ENCODE peak calls at places on chromosomes 6 and 20, in five cellular contexts. One of them, this sample, is unnamed.

GRCh38 chr6:157070403-157071107 is 252.8 kb downstream of the TMEM242 start:
- DNase-seq in MM.1S: no peak
- DNase-seq in astrocyte: peak; percentile 55
- DNase-seq in ovary: no peak
- DNase-seq in tibial artery: no peak
- DNase-seq in this sample: no peak

GRCh38 chr20:52305029-52305645 is 113.6 kb upstream of the ZFP64 start:
- DNase-seq in MM.1S: no peak
- DNase-seq in astrocyte: no peak
- DNase-seq in ovary: no peak
- DNase-seq in tibial artery: no peak
- DNase-seq in this sample: no peak

GRCh38 chr6:126103993-126104392 is 117.7 kb downstream of the TRMT11 start:
- DNase-seq in MM.1S: no peak
- DNase-seq in astrocyte: no peak
- DNase-seq in ovary: no peak
- DNase-seq in tibial artery: no peak
- DNase-seq in this sample: no peak

GRCh38 chr6:27178001-27178730 is 69.3 kb upstream of the PRSS16 start:
- DNase-seq in MM.1S: peak; percentile 51
- DNase-seq in astrocyte: peak; percentile 93
- DNase-seq in ovary: peak; percentile 55
- DNase-seq in tibial artery: peak; percentile 48
- DNase-seq in this sample: no peak

GRCh38 chr6:34414999-34415858 is 10.6 kb downstream of the RPS10 start:
- DNase-seq in MM.1S: peak; percentile 36
- DNase-seq in astrocyte: peak; percentile 62
- DNase-seq in ovary: peak; percentile 73
- DNase-seq in tibial artery: peak; percentile 75
- DNase-seq in this sample: no peak

GRCh38 chr6:130672153-130672552 is 155.1 kb upstream of the SMLR1 start:
- DNase-seq in MM.1S: no peak
- DNase-seq in astrocyte: no peak
- DNase-seq in ovary: no peak
- DNase-seq in tibial artery: no peak
- DNase-seq in this sample: no peak

GRCh38 chr20:63734946-63735858 is 1.3 kb upstream of the LIME1 start:
- DNase-seq in MM.1S: no peak
- DNase-seq in astrocyte: no peak
- DNase-seq in ovary: no peak
- DNase-seq in tibial artery: no peak
- DNase-seq in this sample: peak; percentile 81

GRCh38 chr20:347640-348484 is 951 bp downstream of the NRSN2 start:
- DNase-seq in MM.1S: peak; percentile 86
- DNase-seq in astrocyte: peak; percentile 84
- DNase-seq in ovary: peak; percentile 97
- DNase-seq in tibial artery: peak; percentile 87
- DNase-seq in this sample: peak; percentile 94

GRCh38 chr20:38842558-38842981 is 37.1 kb downstream of the PPP1R16B start:
- DNase-seq in MM.1S: peak; percentile 96
- DNase-seq in astrocyte: no peak
- DNase-seq in ovary: no peak
- DNase-seq in tibial artery: no peak
- DNase-seq in this sample: no peak

GRCh38 chr6:40582892-40583291 is 4.3 kb downstream of the LRFN2 start:
- DNase-seq in MM.1S: no peak
- DNase-seq in astrocyte: no peak
- DNase-seq in ovary: no peak
- DNase-seq in tibial artery: no peak
- DNase-seq in this sample: no peak

GRCh38 chr6:136123464-136123863 is 126.6 kb downstream of the MTFR2 start:
- DNase-seq in MM.1S: no peak
- DNase-seq in astrocyte: peak; percentile 56
- DNase-seq in ovary: no peak
- DNase-seq in tibial artery: no peak
- DNase-seq in this sample: no peak

GRCh38 chr20:38034961-38035360 is 1.4 kb downstream of the RPRD1B start:
- DNase-seq in MM.1S: no peak
- DNase-seq in astrocyte: peak; percentile 5
- DNase-seq in ovary: no peak
- DNase-seq in tibial artery: no peak
- DNase-seq in this sample: no peak

GRCh38 chr20:4084096-4084495 is 68.7 kb upstream of the RNF24 start:
- DNase-seq in MM.1S: no peak
- DNase-seq in astrocyte: no peak
- DNase-seq in ovary: no peak
- DNase-seq in tibial artery: no peak
- DNase-seq in this sample: no peak

GRCh38 chr6:227074-227782 is 65.1 kb upstream of the DUSP22 start:
- DNase-seq in MM.1S: no peak
- DNase-seq in astrocyte: no peak
- DNase-seq in ovary: no peak
- DNase-seq in tibial artery: no peak
- DNase-seq in this sample: no peak
- TF ChIP-seq CTCF in MM.1S: no peak
- TF ChIP-seq CTCF in astrocyte: no peak
- TF ChIP-seq CTCF in ovary: no peak
- TF ChIP-seq CTCF in tibial artery: no peak
- TF ChIP-seq CTCF in this sample: no peak

GRCh38 chr6:168713013-168713412 is 272.0 kb downstream of the SMOC2 start:
- DNase-seq in MM.1S: no peak
- DNase-seq in astrocyte: no peak
- DNase-seq in ovary: no peak
- DNase-seq in tibial artery: no peak
- DNase-seq in this sample: no peak
- H3K9me3 ChIP-seq in MM.1S: no peaks in the 10 kb centered on the region
- H3K9me3 ChIP-seq in astrocyte: peaks cover 18% of the 10 kb centered on the region
- H3K9me3 ChIP-seq in ovary: no peaks in the 10 kb centered on the region
- H3K9me3 ChIP-seq in tibial artery: no peaks in the 10 kb centered on the region
- H3K9me3 ChIP-seq in this sample: no peaks in the 10 kb centered on the region

DNA sequence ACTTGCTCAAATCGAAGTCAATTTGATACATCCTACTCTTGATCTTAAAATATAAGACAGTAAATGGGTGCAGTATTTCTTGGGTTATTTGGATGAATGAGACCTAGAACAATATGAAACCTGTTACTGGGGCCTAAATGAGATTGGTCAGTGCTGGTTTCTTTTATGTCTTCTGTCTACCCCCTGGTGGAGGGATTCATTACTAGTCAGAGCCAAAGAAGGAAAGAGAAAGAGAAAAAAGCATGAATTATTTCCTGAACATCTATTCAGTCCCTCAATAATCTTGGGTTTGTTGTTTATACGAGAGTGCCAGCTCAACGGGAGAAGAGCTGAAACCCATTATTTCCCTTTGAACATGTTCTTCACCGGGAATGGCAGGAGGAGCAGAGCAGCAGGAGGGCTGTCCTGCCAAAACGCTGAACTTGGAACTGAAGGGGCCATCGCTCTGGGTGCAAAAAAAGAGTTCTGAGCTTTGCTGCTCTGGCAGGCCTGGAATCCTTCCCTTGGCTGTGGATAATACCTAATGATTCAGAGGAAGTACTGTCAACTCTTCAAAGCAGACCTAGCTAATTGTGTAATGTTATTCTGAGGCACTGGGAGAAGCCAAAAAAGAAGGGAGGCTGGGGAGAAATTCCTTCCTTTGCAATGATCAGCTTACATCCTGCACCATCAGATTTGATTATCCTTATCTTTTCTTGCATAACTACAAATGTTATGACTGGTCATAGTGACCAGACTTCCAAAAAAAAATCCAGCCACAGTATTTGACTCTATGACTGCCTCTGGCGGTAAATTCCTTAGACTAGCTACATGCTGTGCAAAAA is 72.0 kb downstream of the BLOC1S5 start:
- DNase-seq in MM.1S: peak; percentile 78
- DNase-seq in astrocyte: peak; percentile 98
- DNase-seq in ovary: peak; percentile 28
- DNase-seq in tibial artery: peak; percentile 26
- DNase-seq in this sample: no peak
- TF ChIP-seq CTCF in MM.1S: peak; percentile 72
- TF ChIP-seq CTCF in astrocyte: peak; percentile 54
- TF ChIP-seq CTCF in ovary: peak; percentile 36
- TF ChIP-seq CTCF in tibial artery: peak; percentile 23
- TF ChIP-seq CTCF in this sample: no peak

DNA sequence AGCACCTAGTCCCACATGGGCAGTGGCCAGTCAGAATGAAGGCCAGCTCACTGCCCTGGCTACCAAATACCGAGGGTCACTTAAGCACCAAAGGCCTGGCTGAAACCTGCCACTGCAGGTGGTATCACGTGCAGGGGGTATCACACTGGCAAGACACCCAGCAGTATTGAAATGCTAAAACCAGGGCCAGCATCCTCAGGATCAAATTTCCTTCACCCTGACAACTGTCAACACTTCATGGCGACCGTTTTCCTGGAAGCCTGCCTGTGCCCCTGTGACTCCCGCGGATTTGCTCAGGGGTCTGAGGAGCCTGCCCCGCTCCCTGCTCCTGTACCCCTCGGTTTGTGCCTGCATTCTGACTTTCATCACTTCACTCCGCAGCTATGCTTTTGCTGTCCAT is 151.1 kb downstream of the TTLL2 start:
- DNase-seq in MM.1S: no peak
- DNase-seq in astrocyte: no peak
- DNase-seq in ovary: no peak
- DNase-seq in tibial artery: no peak
- DNase-seq in this sample: no peak
- H3K9me3 ChIP-seq in MM.1S: no peaks in the 10 kb centered on the region
- H3K9me3 ChIP-seq in astrocyte: no peaks in the 10 kb centered on the region
- H3K9me3 ChIP-seq in ovary: no peaks in the 10 kb centered on the region
- H3K9me3 ChIP-seq in tibial artery: no peaks in the 10 kb centered on the region
- H3K9me3 ChIP-seq in this sample: no peaks in the 10 kb centered on the region

GRCh38 chr20:13296070-13296469 is 75.0 kb downstream of the ISM1 start:
- DNase-seq in MM.1S: no peak
- DNase-seq in astrocyte: no peak
- DNase-seq in ovary: no peak
- DNase-seq in tibial artery: no peak
- DNase-seq in this sample: no peak

GRCh38 chr20:13297105-13297899 is 76.2 kb downstream of the ISM1 start:
- DNase-seq in MM.1S: no peak
- DNase-seq in astrocyte: no peak
- DNase-seq in ovary: no peak
- DNase-seq in tibial artery: no peak
- DNase-seq in this sample: no peak

GRCh38 chr20:13301596-13301995 is 80.5 kb downstream of the ISM1 start:
- DNase-seq in MM.1S: no peak
- DNase-seq in astrocyte: no peak
- DNase-seq in ovary: no peak
- DNase-seq in tibial artery: no peak
- DNase-seq in this sample: no peak

GRCh38 chr20:13299401-13299800 is 78.3 kb downstream of the ISM1 start:
- DNase-seq in MM.1S: no peak
- DNase-seq in astrocyte: no peak
- DNase-seq in ovary: no peak
- DNase-seq in tibial artery: no peak
- DNase-seq in this sample: peak; percentile 44

DNA sequence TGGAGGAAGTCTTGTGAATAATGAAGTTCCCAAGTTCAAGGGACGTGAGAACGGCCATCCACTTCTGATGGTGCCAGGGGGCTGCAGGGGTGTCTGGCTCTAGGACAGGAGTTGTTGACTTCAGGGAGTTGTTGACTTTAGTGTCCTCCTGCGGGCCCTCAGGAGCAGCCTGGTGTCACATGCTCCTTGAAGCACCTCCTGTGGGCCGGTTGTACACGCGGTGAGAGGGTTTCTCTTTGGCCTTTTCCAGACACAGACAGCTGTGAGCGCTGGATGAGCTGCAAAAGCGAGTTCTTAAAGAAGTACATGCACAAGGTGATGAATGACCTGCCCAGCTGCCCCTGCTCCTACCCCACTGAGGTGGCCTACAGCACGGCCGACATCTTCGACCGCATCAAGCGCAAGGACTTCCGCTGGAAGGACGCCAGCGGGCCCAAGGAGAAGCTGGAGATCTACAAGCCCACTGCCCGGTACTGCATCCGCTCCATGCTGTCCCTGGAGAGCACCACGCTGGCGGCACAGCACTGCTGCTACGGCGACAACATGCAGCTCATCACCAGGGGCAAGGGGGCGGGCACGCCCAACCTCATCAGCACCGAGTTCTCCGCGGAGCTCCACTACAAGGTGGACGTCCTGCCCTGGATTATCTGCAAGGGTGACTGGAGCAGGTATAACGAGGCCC is 77.8 kb downstream of the ISM1 start:
- DNase-seq in MM.1S: no peak
- DNase-seq in astrocyte: no peak
- DNase-seq in ovary: no peak
- DNase-seq in tibial artery: no peak
- DNase-seq in this sample: peak; percentile 66
- TF ChIP-seq CTCF in MM.1S: no peak
- TF ChIP-seq CTCF in astrocyte: no peak
- TF ChIP-seq CTCF in ovary: no peak
- TF ChIP-seq CTCF in tibial artery: no peak
- TF ChIP-seq CTCF in this sample: no peak

DNA sequence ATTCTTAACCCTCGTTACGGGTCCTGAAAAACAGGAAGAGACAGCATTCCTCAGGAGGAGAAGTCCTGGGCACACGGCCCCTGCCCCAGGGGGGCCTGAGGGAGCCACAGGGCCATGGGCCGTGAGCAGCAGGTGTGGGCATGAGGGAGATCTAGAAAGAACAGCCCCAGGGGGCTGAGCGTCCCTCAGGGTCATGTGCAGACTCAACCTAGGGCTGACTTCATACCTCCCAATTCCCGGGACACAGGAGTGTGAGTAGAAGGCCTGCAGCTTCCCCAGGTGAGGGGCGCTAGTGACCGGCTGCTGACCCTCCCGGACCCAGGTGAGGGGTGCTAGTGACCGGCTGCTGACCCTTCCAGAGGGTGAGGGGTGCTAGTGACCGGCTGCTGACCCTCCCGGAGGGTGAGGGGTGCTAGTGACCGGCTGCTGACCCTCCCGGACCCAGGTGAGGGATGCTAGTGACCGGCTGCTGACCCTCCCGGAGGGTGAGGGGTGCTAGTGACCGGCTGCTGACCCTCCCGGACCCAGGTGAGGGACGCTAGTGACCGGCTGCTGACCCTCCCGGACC is 35.1 kb downstream of the FRMD1 start:
- DNase-seq in MM.1S: no peak
- DNase-seq in astrocyte: no peak
- DNase-seq in ovary: no peak
- DNase-seq in tibial artery: no peak
- DNase-seq in this sample: no peak
- H3K9me3 ChIP-seq in MM.1S: no peaks in the 10 kb centered on the region
- H3K9me3 ChIP-seq in astrocyte: peaks cover 18% of the 10 kb centered on the region
- H3K9me3 ChIP-seq in ovary: no peaks in the 10 kb centered on the region
- H3K9me3 ChIP-seq in tibial artery: peaks cover 20% of the 10 kb centered on the region
- H3K9me3 ChIP-seq in this sample: peaks cover 23% of the 10 kb centered on the region